ENCODE peak calls at places on chromosome 21, in six cellular contexts. A, E, L, C, D and H are unnamed samples.

GRCh38 chr21:33318087-33318486 is 6.7 kb upstream of the IFNAR1 start:
- DNase-seq in E (no peak), L (no peak), C (no peak), D (no peak), A (no peak), H (no peak)

GRCh38 chr21:46304955-46305354 is 18.7 kb downstream of the C21orf58 start:
- DNase-seq in A (no peak), E (no peak), L (no peak), D (no peak), C (no peak), H (no peak)

GRCh38 chr21:31326478-31327247 is 17.4 kb downstream of the TIAM1 start:
- DNase-seq in E (no peak), C (no peak), L (no peak), A (no peak), D (peak), H (no peak)

GRCh38 chr21:16040601-16041000 is 310.8 kb downstream of the USP25 start:
- DNase-seq in E (no peak), L (peak), C (no peak), A (no peak), D (no peak), H (no peak)

GRCh38 chr21:36209626-36210171 is 53.1 kb downstream of the DOP1B start:
- DNase-seq in L (peak), E (peak), C (peak), A (peak), D (no peak), H (peak)

GRCh38 chr21:40769231-40769630 is 77.7 kb downstream of the DSCAM start:
- DNase-seq in E (no peak), A (no peak), L (no peak), C (no peak), D (no peak), H (no peak)

GRCh38 chr21:29254550-29254949 is 44.2 kb upstream of the BACH1 start:
- DNase-seq in E (no peak), A (no peak), C (no peak), D (no peak), L (no peak), H (no peak)

GRCh38 chr21:41366522-41367151 is 4.8 kb downstream of the MX2 start:
- DNase-seq in L (peak), A (no peak), D (peak), C (peak), E (no peak), H (no peak)

GRCh38 chr21:17482928-17483327 is 29.9 kb upstream of the CXADR start:
- DNase-seq in C (no peak), D (no peak), A (peak), L (no peak), E (no peak), H (no peak)

GRCh38 chr21:42636535-42636914 is 16.9 kb upstream of the PDE9A start:
- DNase-seq in E (no peak), A (no peak), L (no peak), C (no peak), D (no peak), H (no peak)

GRCh38 chr21:35265170-35265877 is 216.2 kb upstream of the RUNX1 start:
- DNase-seq in A (no peak), C (no peak), L (no peak), E (peak), D (no peak), H (no peak)

GRCh38 chr21:31334648-31335121 is 9.4 kb downstream of the TIAM1 start:
- DNase-seq in L (no peak), C (no peak), E (no peak), A (peak), D (no peak), H (peak)

GRCh38 chr21:42132183-42132582 is 61.1 kb downstream of the UMODL1 start:
- DNase-seq in A (no peak), E (no peak), D (no peak), C (no peak), L (no peak), H (no peak)

GRCh38 chr21:15209224-15209623 is 144.4 kb upstream of the NRIP1 start:
- DNase-seq in D (no peak), L (no peak), A (no peak), C (no peak), E (no peak), H (no peak)

GRCh38 chr21:46307625-46308024 is 16.0 kb downstream of the C21orf58 start:
- DNase-seq in D (no peak), E (no peak), C (no peak), L (no peak), A (no peak), H (no peak)

GRCh38 chr21:35426897-35427296 is 377.8 kb upstream of the RUNX1 start:
- DNase-seq in E (no peak), L (no peak), A (no peak), D (no peak), C (no peak), H (no peak)

GRCh38 chr21:32021319-32022027 is 148.7 kb downstream of the HUNK start:
- DNase-seq in E (no peak), A (peak), C (no peak), D (no peak), L (no peak), H (peak)

GRCh38 chr21:42475526-42476492 is 20.2 kb downstream of the RSPH1 start:
- DNase-seq in E (no peak), L (no peak), D (no peak), C (no peak), A (no peak), H (no peak)

GRCh38 chr21:42009018-42009830 is 936 bp downstream of the ZBTB21 start:
- DNase-seq in E (no peak), D (no peak), C (peak), A (peak), L (peak), H (no peak)

GRCh38 chr21:42461881-42462877 is 33.8 kb downstream of the RSPH1 start:
- DNase-seq in E (no peak), D (no peak), A (no peak), L (no peak), C (no peak), H (no peak)

GRCh38 chr21:30227633-30228404 is 11.9 kb upstream of the CLDN8 start:
- DNase-seq in L (no peak), E (no peak), C (peak), D (no peak), A (no peak), H (peak)

GRCh38 chr21:34544032-34544496 is 32.1 kb upstream of the KCNE1 start:
- DNase-seq in E (peak), C (peak), L (peak), D (no peak), A (peak), H (peak)

GRCh38 chr21:31299291-31300147 is 44.5 kb downstream of the TIAM1 start:
- DNase-seq in E (no peak), A (no peak), D (peak), L (peak), C (no peak), H (no peak)

GRCh38 chr21:32658524-32658923 is 46.3 kb upstream of the CFAP298 start:
- DNase-seq in D (no peak), C (no peak), A (no peak), L (peak), E (no peak), H (no peak)

GRCh38 chr21:33800753-33801423 is 114.7 kb downstream of the ATP5PO start:
- DNase-seq in D (no peak), C (no peak), L (no peak), A (no peak), E (no peak), H (no peak)

GRCh38 chr21:28884976-28885852 is 107.5 kb downstream of the LTN1 start:
- DNase-seq in A (peak), C (peak), D (peak), L (peak), E (peak), H (peak)

GRCh38 chr21:28444131-28444530 is 548.5 kb downstream of the LTN1 start:
- DNase-seq in C (no peak), E (no peak), L (no peak), A (no peak), D (no peak), H (no peak)

GRCh38 chr21:17802568-17802967 is 16.6 kb downstream of the C21orf91 start:
- DNase-seq in A (no peak), L (no peak), D (no peak), C (no peak), E (no peak), H (no peak)

GRCh38 chr21:24411429-24411828 is 1195.9 kb downstream of the MRPL39 start:
- DNase-seq in L (no peak), A (no peak), C (no peak), D (no peak), E (no peak), H (no peak)

GRCh38 chr21:42193131-42193671 is 25.7 kb upstream of the ABCG1 start:
- DNase-seq in E (no peak), D (no peak), C (no peak), A (no peak), L (no peak), H (no peak)

GRCh38 chr21:41250519-41250918 is 66.1 kb upstream of the FAM3B start:
- DNase-seq in L (no peak), A (no peak), E (no peak), D (no peak), C (no peak), H (peak)

GRCh38 chr21:10521091-10521598 is at the start of gene TPTE:
- DNase-seq in L (no peak), E (no peak), C (no peak), A (peak), D (no peak), H (no peak)

GRCh38 chr21:36627242-36627641 is 71.7 kb upstream of the SIM2 start:
- DNase-seq in C (no peak), A (no peak), D (no peak), E (no peak), L (no peak), H (no peak)

GRCh38 chr21:42028754-42029385 is 18.7 kb upstream of the ZBTB21 start:
- DNase-seq in D (no peak), A (no peak), C (no peak), L (no peak), E (no peak), H (no peak)

GRCh38 chr21:36323032-36323431 is 3.0 kb downstream of the MORC3 start:
- DNase-seq in D (no peak), A (no peak), E (no peak), L (no peak), C (peak), H (no peak)

GRCh38 chr21:46326110-46326703 is 2.3 kb downstream of the PCNT start:
- DNase-seq in D (no peak), E (no peak), A (no peak), C (no peak), L (peak), H (no peak)

GRCh38 chr21:28334407-28334806 is 658.3 kb downstream of the LTN1 start:
- DNase-seq in D (no peak), A (no peak), C (no peak), E (no peak), L (no peak), H (no peak)

GRCh38 chr21:36654341-36654740 is 44.6 kb upstream of the SIM2 start:
- DNase-seq in A (no peak), D (no peak), L (no peak), E (no peak), C (no peak), H (no peak)

GRCh38 chr21:37788503-37788902 is 127.8 kb downstream of the KCNJ6 start:
- DNase-seq in L (no peak), D (no peak), C (no peak), E (no peak), A (no peak), H (no peak)

GRCh38 chr21:37780991-37781983 is 135.0 kb downstream of the KCNJ6 start:
- DNase-seq in D (no peak), E (no peak), C (no peak), L (no peak), A (no peak), H (no peak)

GRCh38 chr21:37787456-37787855 is 128.8 kb downstream of the KCNJ6 start:
- DNase-seq in D (no peak), E (no peak), A (no peak), L (no peak), C (no peak), H (no peak)

GRCh38 chr21:37784591-37785318 is 131.5 kb downstream of the KCNJ6 start:
- DNase-seq in D (no peak), L (no peak), E (no peak), A (no peak), C (no peak), H (no peak)

DNA sequence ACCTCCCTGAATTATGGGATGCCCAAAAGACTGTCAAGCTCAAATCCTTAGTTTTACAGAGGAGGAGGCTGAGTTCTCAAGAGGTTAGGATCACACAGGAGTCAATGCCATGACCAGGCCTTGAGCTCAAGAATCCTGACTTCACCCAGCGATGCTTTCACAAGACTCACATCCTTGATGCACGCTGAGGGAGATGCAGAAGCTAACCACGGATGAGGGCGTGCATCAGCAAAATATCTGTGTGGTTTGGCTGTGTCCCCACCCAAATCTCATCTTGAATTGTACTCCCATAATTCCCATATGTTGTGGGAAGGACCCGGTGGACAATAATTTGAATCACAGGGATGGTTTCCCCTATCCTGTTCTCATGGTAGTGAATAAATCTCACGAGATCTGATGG is 133.2 kb downstream of the KCNJ6 start:
- DNase-seq in A (no peak), E (no peak), D (no peak), L (no peak), C (no peak), H (no peak)
- TF ChIP-seq JUND in A (no peak), E (no peak), D (no peak), L (no peak), C (no peak), H (no peak)

DNA sequence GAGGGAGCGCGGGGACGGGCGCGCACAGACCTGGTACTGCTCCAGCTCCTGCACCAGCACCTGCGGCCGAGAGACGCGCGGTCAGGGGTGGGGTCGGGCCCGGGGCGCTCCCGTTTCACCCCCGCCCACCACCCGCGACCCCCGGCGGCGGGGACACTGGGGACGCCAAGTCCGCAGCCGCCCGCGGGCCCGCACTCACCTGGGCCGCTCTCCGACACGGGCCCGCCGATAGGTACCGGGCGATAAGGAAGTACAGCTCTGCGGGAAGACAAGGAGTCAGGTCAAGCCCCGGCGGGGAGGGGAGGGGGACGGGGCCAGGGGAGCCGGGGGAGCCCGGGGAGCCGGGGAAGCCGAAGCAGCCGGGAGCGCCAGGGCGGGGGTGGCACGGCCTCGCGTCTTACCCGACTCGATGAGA is 383 bp downstream of the BRWD1 start:
- DNase-seq in L (no peak), A (peak), E (no peak), D (no peak), C (peak), H (peak)
- TF ChIP-seq JUND in L (no peak), A (no peak), E (no peak), D (no peak), C (no peak), H (no peak)

GRCh38 chr21:26115899-26116298 is 54.7 kb downstream of the APP start:
- DNase-seq in D (no peak), C (no peak), A (no peak), L (no peak), E (no peak), H (no peak)
- TF ChIP-seq JUND in D (no peak), C (no peak), A (no peak), L (no peak), E (no peak), H (no peak)

DNA sequence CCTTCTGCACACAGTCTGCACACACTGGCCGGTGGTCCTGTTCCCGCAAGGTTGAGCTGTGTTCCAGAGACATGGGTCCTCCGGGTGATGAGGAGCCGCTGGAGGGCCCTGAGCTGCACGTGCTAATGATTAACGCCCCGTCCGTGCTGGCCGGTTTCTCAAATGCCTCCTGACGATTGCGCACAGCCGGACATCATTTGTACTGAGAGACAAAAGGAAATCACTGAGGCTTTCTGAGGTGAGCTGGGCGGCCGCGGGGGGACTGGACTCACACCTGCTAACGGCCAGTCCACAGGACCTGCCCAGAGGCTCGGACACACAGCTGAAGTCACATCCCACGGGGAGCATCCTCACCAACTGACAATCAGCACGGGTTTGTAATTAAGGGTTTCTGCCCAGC is 29.2 kb downstream of the POFUT2 start:
- DNase-seq in C (no peak), A (peak), L (peak), D (no peak), E (no peak), H (no peak)
- TF ChIP-seq JUND in C (no peak), A (no peak), L (no peak), D (no peak), E (no peak), H (no peak)